ENCODE peak calls at places on chromosomes 16 and 17, in nine cellular contexts. A is A549; S is CD8-positive, alpha-beta T cell; L is AG10803; O is A673; I is cardiac muscle cell; Z is BJ; P is fibroblast of pulmonary artery; M is heart right ventricle. F is an unnamed sample.

GRCh38 chr17:7034955-7035590 is 742 bp upstream of the SLC16A13 start:
- DNase-seq in A (no peak), S (peak; percentile 55), L (no peak), O (no peak), I (no peak), Z (no peak), P (no peak), M (peak; percentile 52), F (no peak)

GRCh38 chr17:70357196-70357595 is 187.9 kb downstream of the KCNJ2 start:
- DNase-seq in A (no peak), S (no peak), L (no peak), O (no peak), I (no peak), Z (no peak), P (no peak), M (no peak), F (no peak)

GRCh38 chr16:1781758-1782407 is 488 bp downstream of the SPSB3 start:
- DNase-seq in A (peak; percentile 35), S (peak; percentile 32), L (no peak), O (peak; percentile 22), I (peak; percentile 29), Z (no peak), P (no peak), M (no peak), F (no peak)

GRCh38 chr17:45440161-45440859 is 7.6 kb upstream of the ARHGAP27 start:
- DNase-seq in A (no peak), S (no peak), L (no peak), O (no peak), I (peak; percentile 14), Z (no peak), P (peak; percentile 33), M (no peak), F (no peak)

GRCh38 chr16:14308357-14308723 is 237.2 kb downstream of the MRTFB start:
- DNase-seq in A (no peak), S (no peak), L (no peak), O (no peak), I (no peak), Z (no peak), P (no peak), M (no peak), F (no peak)

GRCh38 chr17:82961366-82962162 is 117.8 kb upstream of the METRNL start:
- DNase-seq in A (no peak), S (no peak), L (no peak), O (no peak), I (no peak), Z (no peak), P (no peak), M (no peak), F (no peak)

GRCh38 chr16:2471016-2471652 is at the start of gene NTN3:
- DNase-seq in A (no peak), S (no peak), L (no peak), O (peak; percentile 67), I (no peak), Z (no peak), P (no peak), M (no peak), F (peak; percentile 64)

GRCh38 chr16:1073566-1074378 is 1.2 kb downstream of the SSTR5 start:
- DNase-seq in A (no peak), S (no peak), L (no peak), O (no peak), I (no peak), Z (no peak), P (no peak), M (no peak), F (no peak)

GRCh38 chr17:73360961-73361761 is 49.4 kb upstream of the CDC42EP4 start:
- DNase-seq in A (no peak), S (no peak), L (no peak), O (peak; percentile 21), I (no peak), Z (no peak), P (no peak), M (no peak), F (peak; percentile 34)

GRCh38 chr16:89319883-89320716 is 102.6 kb downstream of the ZNF778 start:
- DNase-seq in A (peak; percentile 82), S (peak; percentile 41), L (peak; percentile 66), O (peak; percentile 55), I (peak; percentile 71), Z (no peak), P (peak; percentile 80), M (no peak), F (no peak)

GRCh38 chr17:31499771-31500554 is 108.5 kb downstream of the RAB11FIP4 start:
- DNase-seq in A (no peak), S (no peak), L (peak; percentile 39), O (no peak), I (peak; percentile 62), Z (peak; percentile 1), P (peak; percentile 24), M (peak; percentile 71), F (no peak)

GRCh38 chr16:89209522-89210044 is 7.9 kb upstream of the ZNF778 start:
- DNase-seq in A (no peak), S (no peak), L (no peak), O (no peak), I (no peak), Z (no peak), P (no peak), M (no peak), F (no peak)

GRCh38 chr16:68074850-68075249 is 10.3 kb upstream of the NFATC3 start:
- DNase-seq in A (no peak), S (peak; percentile 76), L (no peak), O (no peak), I (no peak), Z (no peak), P (no peak), M (no peak), F (no peak)

GRCh38 chr17:29709861-29710849 is 87.4 kb upstream of the CORO6 start:
- DNase-seq in A (no peak), S (no peak), L (peak; percentile 68), O (no peak), I (peak; percentile 60), Z (no peak), P (peak; percentile 52), M (no peak), F (no peak)

GRCh38 chr17:58270476-58271290 is 10.1 kb downstream of the MPO start:
- DNase-seq in A (no peak), S (no peak), L (no peak), O (no peak), I (no peak), Z (no peak), P (no peak), M (no peak), F (no peak)
- TF ChIP-seq CTCF in A (no peak), S (no peak), L (no peak), O (no peak), I (peak; percentile 13), Z (no peak), P (no peak), M (no peak), F (peak; percentile 44)

GRCh38 chr16:53404959-53405358 is 29.3 kb upstream of the RBL2 start:
- DNase-seq in A (no peak), S (no peak), L (no peak), O (no peak), I (no peak), Z (no peak), P (peak; percentile 8), M (no peak), F (no peak)
- TF ChIP-seq CTCF in A (peak; percentile 33), S (no peak), L (peak; percentile 22), O (peak; percentile 23), I (no peak), Z (no peak), P (no peak), M (no peak), F (no peak)

GRCh38 chr16:31131416-31131815 is 4.1 kb downstream of the PRSS8 start:
- DNase-seq in A (no peak), S (no peak), L (no peak), O (no peak), I (no peak), Z (no peak), P (no peak), M (no peak), F (no peak)

GRCh38 chr16:31128711-31129567 is 6.6 kb downstream of the PRSS8 start:
- DNase-seq in A (no peak), S (no peak), L (no peak), O (no peak), I (no peak), Z (no peak), P (no peak), M (no peak), F (no peak)

GRCh38 chr16:31130336-31130812 is 5.2 kb downstream of the PRSS8 start:
- DNase-seq in A (no peak), S (no peak), L (no peak), O (no peak), I (no peak), Z (no peak), P (no peak), M (no peak), F (no peak)

GRCh38 chr16:31130899-31131298 is 4.6 kb downstream of the PRSS8 start:
- DNase-seq in A (no peak), S (no peak), L (no peak), O (no peak), I (no peak), Z (no peak), P (no peak), M (no peak), F (no peak)

GRCh38 chr16:31129568-31130335 is 5.8 kb downstream of the PRSS8 start:
- DNase-seq in A (no peak), S (no peak), L (no peak), O (no peak), I (peak; percentile 43), Z (no peak), P (no peak), M (no peak), F (no peak)
- TF ChIP-seq CTCF in A (no peak), S (no peak), L (no peak), O (no peak), I (no peak), Z (no peak), P (no peak), M (no peak), F (no peak)

GRCh38 chr17:80169107-80169506 is 723 bp upstream of the CARD14 start:
- DNase-seq in A (no peak), S (no peak), L (no peak), O (no peak), I (no peak), Z (no peak), P (no peak), M (no peak), F (no peak)

GRCh38 chr17:80168371-80168770 is 1.5 kb upstream of the CARD14 start:
- DNase-seq in A (no peak), S (no peak), L (no peak), O (peak; percentile 51), I (no peak), Z (no peak), P (peak; percentile 32), M (no peak), F (no peak)

GRCh38 chr17:80173916-80174315 is 4.1 kb downstream of the CARD14 start:
- DNase-seq in A (no peak), S (no peak), L (no peak), O (no peak), I (no peak), Z (no peak), P (no peak), M (no peak), F (no peak)

GRCh38 chr17:80169784-80170500 is at the start of gene CARD14:
- DNase-seq in A (no peak), S (no peak), L (no peak), O (no peak), I (no peak), Z (no peak), P (no peak), M (no peak), F (no peak)

DNA sequence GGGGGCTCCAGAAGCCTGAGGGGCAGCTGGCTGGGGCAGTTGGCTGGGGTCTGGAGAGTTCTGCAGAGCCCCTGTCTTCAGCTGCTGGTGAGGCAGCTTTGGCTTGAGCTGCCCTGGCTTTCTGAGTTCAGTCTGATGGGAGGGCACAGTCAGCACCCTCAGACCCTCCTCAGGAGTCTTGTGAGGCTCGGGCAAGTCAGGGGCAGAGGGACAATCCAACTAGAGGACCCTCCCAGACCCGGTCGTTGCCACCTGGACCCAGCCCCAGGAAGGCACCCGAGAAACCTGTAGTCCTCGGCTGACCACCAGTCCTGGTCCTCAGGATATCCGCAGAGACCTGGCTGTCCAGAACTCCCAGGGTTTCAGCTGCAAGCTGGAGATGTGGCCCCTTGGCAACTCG is 1.9 kb downstream of the CARD14 start:
- DNase-seq in A (no peak), S (no peak), L (no peak), O (no peak), I (no peak), Z (no peak), P (no peak), M (no peak), F (no peak)
- TF ChIP-seq CTCF in A (no peak), S (no peak), L (no peak), O (no peak), I (no peak), Z (no peak), P (no peak), M (no peak), F (no peak)